ENCODE peak calls at places on chromosome 20, in four cellular contexts. V, G, Q and N are unnamed samples.

GRCh38 chr20:36523341-36523740 is 18.0 kb upstream of the MYL9 start:
- DNase-seq in V (no peak), G (no peak), Q (no peak), N (no peak)

GRCh38 chr20:29873946-29874345 is 1383.5 kb upstream of the DEFB115 start:
- DNase-seq in V (peak; percentile 14), Q (no peak), G (peak; percentile 51), N (no peak)

GRCh38 chr20:29430531-29430930 is 1826.9 kb upstream of the DEFB115 start:
- DNase-seq in V (no peak), G (no peak), Q (no peak), N (no peak)

GRCh38 chr20:25285856-25286798 is 38.2 kb downstream of the PYGB start:
- DNase-seq in V (no peak), Q (no peak), G (no peak), N (no peak)

GRCh38 chr20:43603124-43603523 is 12.4 kb downstream of the IFT52 start:
- DNase-seq in V (no peak), Q (no peak), G (no peak), N (no peak)

GRCh38 chr20:44967207-44967807 is 995 bp downstream of the STK4 start:
- DNase-seq in Q (no peak), V (peak; percentile 47), G (peak; percentile 51), N (peak; percentile 87)

GRCh38 chr20:56469077-56469449 is 636 bp downstream of the RTF2 start:
- DNase-seq in Q (no peak), V (no peak), G (no peak), N (no peak)

GRCh38 chr20:37670426-37670825 is 23.4 kb upstream of the CTNNBL1 start:
- DNase-seq in V (no peak), G (peak; percentile 55), Q (no peak), N (no peak)

GRCh38 chr20:18971574-18971973 is 158.0 kb downstream of the SCP2D1 start:
- DNase-seq in G (no peak), Q (no peak), V (no peak), N (no peak)

GRCh38 chr20:45860573-45861011 is 3.2 kb downstream of the ZSWIM3 start:
- DNase-seq in Q (no peak), V (no peak), G (no peak), N (no peak)

GRCh38 chr20:46355778-46356177 is 47.5 kb upstream of the CDH22 start:
- DNase-seq in V (no peak), Q (no peak), G (no peak), N (no peak)

GRCh38 chr20:1062334-1063015 is 55.9 kb upstream of the PSMF1 start:
- DNase-seq in G (no peak), V (no peak), Q (no peak), N (no peak)

GRCh38 chr20:58921564-58921963 is 59.5 kb upstream of the NELFCD start:
- DNase-seq in G (no peak), V (no peak), Q (no peak), N (no peak)

GRCh38 chr20:25867776-25868649 is 171.4 kb upstream of the ZNF337 start:
- DNase-seq in Q (no peak), V (no peak), G (peak; percentile 79), N (no peak)

GRCh38 chr20:24762371-24762770 is 186.7 kb upstream of the CST7 start:
- DNase-seq in G (no peak), Q (no peak), V (no peak), N (no peak)

GRCh38 chr20:25294459-25295385 is 46.8 kb downstream of the PYGB start:
- DNase-seq in G (peak; percentile 61), V (no peak), Q (peak; percentile 84), N (peak; percentile 5)

GRCh38 chr20:19552144-19552895 is 205.7 kb upstream of the RIN2 start:
- DNase-seq in Q (peak; percentile 14), G (no peak), V (no peak), N (no peak)

GRCh38 chr20:47676219-47676721 is 109.0 kb downstream of the SULF2 start:
- DNase-seq in G (no peak), V (no peak), Q (no peak), N (no peak)

GRCh38 chr20:47727170-47727880 is 58.0 kb downstream of the SULF2 start:
- DNase-seq in V (peak; percentile 100), Q (no peak), G (no peak), N (peak; percentile 98)

GRCh38 chr20:44973053-44973452 is 6.7 kb downstream of the STK4 start:
- DNase-seq in V (no peak), Q (no peak), G (peak; percentile 71), N (no peak)

GRCh38 chr20:62369508-62370114 is 2.5 kb upstream of the LAMA5 start:
- DNase-seq in G (no peak), Q (no peak), V (no peak), N (no peak)

GRCh38 chr20:37042986-37043972 is 52.5 kb downstream of the RBL1 start:
- DNase-seq in G (no peak), Q (no peak), V (no peak), N (no peak)

GRCh38 chr20:16215056-16215455 is 358.2 kb downstream of the KIF16B start:
- DNase-seq in G (no peak), V (no peak), Q (no peak), N (no peak)

GRCh38 chr20:41734506-41734945 is 116.3 kb upstream of the CHD6 start:
- DNase-seq in Q (peak; percentile 70), G (peak; percentile 45), V (peak; percentile 17), N (peak; percentile 28)

GRCh38 chr20:1437222-1437904 is 29.3 kb downstream of the NSFL1C start:
- DNase-seq in Q (peak; percentile 76), G (peak; percentile 75), V (peak; percentile 34), N (peak; percentile 54)

GRCh38 chr20:16761305-16761829 is 13.2 kb downstream of the OTOR start:
- DNase-seq in Q (peak; percentile 70), G (peak; percentile 59), V (peak; percentile 7), N (peak; percentile 50)

GRCh38 chr20:58740356-58741308 is 48.0 kb downstream of the NPEPL1 start:
- DNase-seq in G (no peak), Q (no peak), V (no peak), N (no peak)

GRCh38 chr20:34472246-34472925 is 43.8 kb upstream of the DYNLRB1 start:
- DNase-seq in V (no peak), G (peak; percentile 62), Q (peak; percentile 9), N (no peak)

GRCh38 chr20:51700809-51701285 is 67.3 kb downstream of the ATP9A start:
- DNase-seq in V (no peak), G (peak; percentile 47), Q (peak; percentile 59), N (peak; percentile 0)

GRCh38 chr20:35742741-35743523 is 872 bp upstream of the RBM39 start:
- DNase-seq in Q (no peak), G (peak; percentile 30), V (no peak), N (peak; percentile 49)

GRCh38 chr20:14470231-14470894 is 133.0 kb upstream of the FLRT3 start:
- DNase-seq in Q (no peak), G (no peak), V (no peak), N (no peak)

GRCh38 chr20:59836768-59837167 is 96.7 kb downstream of the SYCP2 start:
- DNase-seq in V (no peak), G (no peak), Q (peak; percentile 39), N (no peak)